ENCODE peak calls at places on chromosomes 1 and 21, in four cellular contexts. One of them, this sample, is unnamed.

GRCh38 chr21:46078322-46078981 is 19.5 kb upstream of the COL6A2 start:
- DNase-seq in kidney: peak; percentile 65
- DNase-seq in AG10803: peak; percentile 75
- DNase-seq in PC-3: no peak
- DNase-seq in this sample: no peak

GRCh38 chr21:35953570-35953969 is 106.8 kb downstream of the SETD4 start:
- DNase-seq in kidney: no peak
- DNase-seq in AG10803: no peak
- DNase-seq in PC-3: peak; percentile 50
- DNase-seq in this sample: no peak

GRCh38 chr1:201357211-201357610 is 20.3 kb downstream of the TNNT2 start:
- DNase-seq in kidney: peak; percentile 57
- DNase-seq in AG10803: no peak
- DNase-seq in PC-3: no peak
- DNase-seq in this sample: no peak

GRCh38 chr1:163308811-163309210 is 12.9 kb upstream of the NUF2 start:
- DNase-seq in kidney: no peak
- DNase-seq in AG10803: no peak
- DNase-seq in PC-3: no peak
- DNase-seq in this sample: no peak

GRCh38 chr1:174769961-174770549 is 229.7 kb upstream of the CACYBP start:
- DNase-seq in kidney: no peak
- DNase-seq in AG10803: peak; percentile 71
- DNase-seq in PC-3: peak; percentile 54
- DNase-seq in this sample: peak; percentile 59

GRCh38 chr1:53293123-53293522 is 34.7 kb downstream of the LRP8 start:
- DNase-seq in kidney: no peak
- DNase-seq in AG10803: peak; percentile 33
- DNase-seq in PC-3: peak; percentile 30
- DNase-seq in this sample: peak; percentile 44

GRCh38 chr1:202315576-202316168 is 26.1 kb downstream of the UBE2T start:
- DNase-seq in kidney: peak; percentile 85
- DNase-seq in AG10803: peak; percentile 59
- DNase-seq in PC-3: peak; percentile 73
- DNase-seq in this sample: peak; percentile 73

GRCh38 chr1:235893840-235894239 is 27.1 kb upstream of the LYST start:
- DNase-seq in kidney: no peak
- DNase-seq in AG10803: no peak
- DNase-seq in PC-3: no peak
- DNase-seq in this sample: no peak

GRCh38 chr21:42350271-42350885 is 416 bp downstream of the TFF2 start:
- DNase-seq in kidney: no peak
- DNase-seq in AG10803: no peak
- DNase-seq in PC-3: no peak
- DNase-seq in this sample: no peak

GRCh38 chr1:25700124-25700523 is 83.5 kb downstream of the MAN1C1 start:
- DNase-seq in kidney: no peak
- DNase-seq in AG10803: peak; percentile 87
- DNase-seq in PC-3: no peak
- DNase-seq in this sample: peak; percentile 64

GRCh38 chr1:180837025-180837424 is 75.7 kb upstream of the KIAA1614 start:
- DNase-seq in kidney: no peak
- DNase-seq in AG10803: no peak
- DNase-seq in PC-3: no peak
- DNase-seq in this sample: no peak

GRCh38 chr21:32587112-32587511 is 1.8 kb upstream of the TCP10L start:
- DNase-seq in kidney: no peak
- DNase-seq in AG10803: no peak
- DNase-seq in PC-3: no peak
- DNase-seq in this sample: no peak

GRCh38 chr1:30087465-30087864 is 635.9 kb downstream of the MATN1 start:
- DNase-seq in kidney: no peak
- DNase-seq in AG10803: no peak
- DNase-seq in PC-3: peak; percentile 33
- DNase-seq in this sample: no peak

GRCh38 chr1:200899451-200899915 is 4.8 kb downstream of the INAVA start:
- DNase-seq in kidney: no peak
- DNase-seq in AG10803: no peak
- DNase-seq in PC-3: no peak
- DNase-seq in this sample: no peak

DNA sequence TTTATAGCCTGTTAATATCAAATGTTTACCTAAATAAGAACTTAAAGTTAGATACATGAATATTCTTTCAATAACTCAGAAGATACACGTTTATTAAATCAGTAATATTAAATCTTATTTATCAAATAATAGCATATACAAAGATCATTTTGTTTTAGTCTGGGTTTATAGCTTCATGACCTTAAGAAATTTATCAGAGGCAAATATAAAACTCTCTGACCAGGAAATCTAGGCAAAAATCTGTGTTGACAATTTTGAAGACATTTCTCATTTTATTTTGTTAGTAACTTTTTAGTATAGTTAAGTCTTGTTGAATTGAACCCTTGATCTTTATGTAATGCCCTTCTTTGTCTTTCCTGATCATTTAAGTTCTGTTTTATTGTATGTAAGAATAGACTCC is 46.4 kb downstream of the PRKACB start:
- DNase-seq in kidney: no peak
- DNase-seq in AG10803: no peak
- DNase-seq in PC-3: no peak
- DNase-seq in this sample: no peak
- TF ChIP-seq CTCF in kidney: no peak
- TF ChIP-seq CTCF in AG10803: no peak
- TF ChIP-seq CTCF in PC-3: no peak
- TF ChIP-seq CTCF in this sample: no peak

DNA sequence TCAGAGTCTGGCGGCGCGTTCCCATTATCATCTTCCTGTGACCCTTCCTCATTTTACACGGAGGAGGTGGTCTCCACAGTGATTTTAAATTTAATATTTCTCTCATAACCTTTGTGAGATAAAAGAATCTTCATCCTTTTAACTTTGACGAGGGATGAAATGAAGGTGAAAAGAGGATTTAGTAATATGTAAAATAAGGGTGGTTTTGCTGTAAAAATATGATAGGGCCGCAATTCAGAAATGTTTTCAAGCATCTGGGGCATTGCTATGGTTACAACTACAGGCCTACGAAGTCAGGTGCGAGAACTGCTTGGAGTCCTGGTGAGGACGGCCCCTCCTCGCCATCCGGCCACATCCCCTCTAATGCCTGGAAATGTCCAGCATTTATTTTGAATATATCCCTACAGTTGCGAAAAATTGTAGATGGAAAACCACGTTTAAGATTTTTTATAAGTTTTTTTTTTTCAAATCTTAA is 422 bp upstream of the RSBN1 start:
- DNase-seq in kidney: no peak
- DNase-seq in AG10803: peak; percentile 26
- DNase-seq in PC-3: no peak
- DNase-seq in this sample: no peak
- H3K4me3 ChIP-seq in kidney: peak overlapping the region; percentile 36
- H3K4me3 ChIP-seq in AG10803: peak overlapping the region; percentile 67
- H3K4me3 ChIP-seq in PC-3: peak overlapping the region; percentile 92
- H3K4me3 ChIP-seq in this sample: peak overlapping the region; percentile 64

DNA sequence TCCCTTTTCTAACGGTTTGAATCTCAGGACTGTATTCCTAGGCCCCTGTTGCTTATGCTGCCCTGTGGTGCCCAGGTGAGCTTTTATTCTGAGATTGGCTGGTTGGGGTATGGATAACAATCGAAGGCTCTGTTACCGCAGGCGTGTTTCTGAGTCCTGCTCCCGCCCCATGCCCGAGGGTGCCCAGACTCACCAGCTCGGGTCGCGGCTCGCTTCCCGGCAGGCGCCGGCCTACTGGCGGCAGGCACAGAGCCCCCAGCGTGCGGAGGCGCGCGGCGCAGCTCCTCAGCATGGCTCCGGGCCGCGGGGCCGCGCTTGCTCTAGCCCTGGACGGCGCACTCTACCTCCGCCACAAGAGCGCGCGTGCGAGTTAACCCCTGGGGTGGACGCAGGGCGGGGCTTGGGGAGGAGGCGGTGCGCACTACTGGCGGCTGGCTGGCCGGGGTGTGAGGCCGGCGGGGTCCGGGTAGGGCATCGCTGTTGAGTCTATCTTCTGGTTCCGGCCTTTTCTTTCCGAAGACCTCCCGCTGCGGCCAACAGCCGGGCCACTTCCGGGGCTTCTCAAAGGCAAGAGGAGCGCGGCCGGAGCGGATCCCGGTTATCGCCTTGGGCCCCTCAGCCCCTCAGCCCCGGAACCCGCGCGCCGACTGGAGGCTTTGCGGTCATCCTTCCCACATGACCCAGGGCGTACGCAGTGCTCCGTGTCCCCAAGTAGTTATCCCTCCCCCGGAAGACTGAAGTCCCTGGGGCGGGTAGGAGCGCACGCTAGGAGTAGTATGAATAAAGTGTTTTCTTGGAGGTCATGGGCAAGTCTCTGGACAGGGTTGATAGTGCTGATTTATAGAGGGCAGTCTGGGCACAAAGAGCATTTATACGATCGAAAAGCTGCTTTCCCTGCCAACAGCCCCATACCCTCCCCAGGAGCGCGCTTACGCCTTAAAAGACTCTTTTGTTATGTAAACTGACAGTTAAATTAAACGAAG is at the start of gene THEM4:
- DNase-seq in kidney: peak; percentile 99
- DNase-seq in AG10803: peak; percentile 97
- DNase-seq in PC-3: peak; percentile 98
- DNase-seq in this sample: peak; percentile 96
- TF ChIP-seq CTCF in kidney: peak; percentile 20
- TF ChIP-seq CTCF in AG10803: no peak
- TF ChIP-seq CTCF in PC-3: peak; percentile 37
- TF ChIP-seq CTCF in this sample: peak; percentile 12

GRCh38 chr1:44237721-44238457 is 24.6 kb downstream of the DMAP1 start:
- DNase-seq in kidney: peak; percentile 93
- DNase-seq in AG10803: peak; percentile 71
- DNase-seq in PC-3: no peak
- DNase-seq in this sample: peak; percentile 95
- H3K4me3 ChIP-seq in kidney: no peak overlapping the region
- H3K4me3 ChIP-seq in AG10803: no peak overlapping the region
- H3K4me3 ChIP-seq in PC-3: no peak overlapping the region
- H3K4me3 ChIP-seq in this sample: peak overlapping the region; percentile 10

GRCh38 chr1:203628185-203628996 is 1.8 kb downstream of the ATP2B4 start:
- DNase-seq in kidney: peak; percentile 83
- DNase-seq in AG10803: peak; percentile 54
- DNase-seq in PC-3: no peak
- DNase-seq in this sample: peak; percentile 59
- TF ChIP-seq CTCF in kidney: no peak
- TF ChIP-seq CTCF in AG10803: peak; percentile 42
- TF ChIP-seq CTCF in PC-3: no peak
- TF ChIP-seq CTCF in this sample: peak; percentile 41

DNA sequence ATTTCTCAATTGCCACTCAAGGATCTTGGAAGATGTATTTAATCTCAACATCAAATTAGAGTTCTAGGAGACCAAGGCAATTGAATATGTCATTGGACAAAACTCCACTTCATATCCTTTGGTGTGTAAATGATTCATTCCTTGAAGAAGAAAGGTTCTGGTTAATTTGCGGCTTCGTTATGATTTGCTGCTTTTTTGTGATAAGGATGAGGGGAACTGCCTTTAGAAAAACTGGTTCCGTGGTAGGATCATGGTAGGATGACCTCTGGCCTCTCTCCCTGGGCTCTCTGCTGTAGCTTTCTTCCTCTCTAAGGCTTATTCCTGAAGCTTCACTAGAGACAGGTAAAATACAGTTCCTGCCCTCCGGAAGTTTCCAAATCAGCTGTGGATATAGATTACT is 51.5 kb upstream of the ERRFI1 start:
- DNase-seq in kidney: no peak
- DNase-seq in AG10803: no peak
- DNase-seq in PC-3: no peak
- DNase-seq in this sample: no peak
- H3K4me3 ChIP-seq in kidney: no peak overlapping the region
- H3K4me3 ChIP-seq in AG10803: no peak overlapping the region
- H3K4me3 ChIP-seq in PC-3: peak overlapping the region; percentile 18
- H3K4me3 ChIP-seq in this sample: no peak overlapping the region

DNA sequence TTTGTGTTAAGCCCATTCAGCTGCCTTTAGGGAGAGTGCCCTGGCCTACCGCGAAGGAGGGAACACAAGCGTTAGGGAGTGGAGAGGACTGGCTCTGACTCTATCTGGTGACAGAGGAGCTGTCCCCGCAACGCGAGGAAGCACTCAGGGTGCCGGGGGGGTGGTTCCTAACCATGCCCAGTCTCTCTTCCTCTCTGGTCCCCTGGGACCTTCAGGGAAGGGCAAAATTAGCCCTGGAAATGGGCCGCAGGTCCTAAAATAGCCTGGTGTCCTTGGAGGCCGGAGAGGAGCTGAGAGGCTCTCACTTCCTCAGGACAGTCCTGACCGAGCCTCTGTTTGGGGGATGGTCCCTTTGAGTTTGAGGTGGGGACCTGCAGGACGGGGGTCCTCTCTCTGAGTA is 5.8 kb downstream of the SLC45A1 start:
- DNase-seq in kidney: no peak
- DNase-seq in AG10803: no peak
- DNase-seq in PC-3: no peak
- DNase-seq in this sample: no peak
- TF ChIP-seq CTCF in kidney: no peak
- TF ChIP-seq CTCF in AG10803: no peak
- TF ChIP-seq CTCF in PC-3: no peak
- TF ChIP-seq CTCF in this sample: no peak